ENCODE peak calls at places on chromosomes 12 and 14, in six cellular contexts. K, G, T, R, O and Q are unnamed samples.

GRCh38 chr12:76023069-76023690 is 8.4 kb downstream of the PHLDA1 start:
- DNase-seq in K (no peak), G (no peak), T (no peak), R (no peak), O (no peak), Q (no peak)

GRCh38 chr14:96508900-96509299 is 6.7 kb downstream of the PAPOLA start:
- DNase-seq in K (no peak), G (peak; percentile 70), T (no peak), R (no peak), O (no peak), Q (no peak)

GRCh38 chr12:89162704-89163261 is 189.5 kb downstream of the DUSP6 start:
- DNase-seq in K (peak; percentile 31), G (no peak), T (no peak), R (no peak), O (peak; percentile 96), Q (no peak)

GRCh38 chr14:35632276-35633071 is 98.5 kb downstream of the INSM2 start:
- DNase-seq in K (no peak), G (no peak), T (no peak), R (no peak), O (no peak), Q (no peak)

GRCh38 chr14:28052251-28052650 is 714.3 kb upstream of the FOXG1 start:
- DNase-seq in K (no peak), G (no peak), T (no peak), R (no peak), O (no peak), Q (no peak)

GRCh38 chr14:31543969-31544799 is 17.0 kb upstream of the NUBPL start:
- DNase-seq in K (no peak), G (peak; percentile 48), T (no peak), R (no peak), O (peak; percentile 23), Q (no peak)

GRCh38 chr14:57022608-57023007 is 212.3 kb upstream of the OTX2 start:
- DNase-seq in K (no peak), G (no peak), T (no peak), R (no peak), O (no peak), Q (no peak)

GRCh38 chr12:29534935-29535334 is 37.4 kb upstream of the OVCH1 start:
- DNase-seq in K (no peak), G (peak; percentile 5), T (no peak), R (no peak), O (no peak), Q (no peak)

GRCh38 chr12:113145720-113146551 is 3.6 kb upstream of the CFAP73 start:
- DNase-seq in K (no peak), G (no peak), T (no peak), R (no peak), O (no peak), Q (no peak)

GRCh38 chr12:18643673-18644072 is 94.1 kb downstream of the PLCZ1 start:
- DNase-seq in K (no peak), G (no peak), T (no peak), R (no peak), O (no peak), Q (no peak)

GRCh38 chr14:68628605-68629310 is 164.1 kb downstream of the ZFP36L1 start:
- DNase-seq in K (no peak), G (peak; percentile 19), T (peak; percentile 73), R (no peak), O (no peak), Q (peak; percentile 39)

GRCh38 chr12:13173012-13173441 is 23.5 kb upstream of the EMP1 start:
- DNase-seq in K (no peak), G (no peak), T (no peak), R (no peak), O (no peak), Q (no peak)

GRCh38 chr14:22520235-22520634 is 68.8 kb downstream of the DAD1 start:
- DNase-seq in K (no peak), G (no peak), T (no peak), R (peak; percentile 59), O (peak; percentile 70), Q (no peak)

GRCh38 chr14:22517117-22517720 is 71.8 kb downstream of the DAD1 start:
- DNase-seq in K (no peak), G (no peak), T (no peak), R (no peak), O (no peak), Q (no peak)

GRCh38 chr14:22515961-22516360 is 73.1 kb downstream of the DAD1 start:
- DNase-seq in K (no peak), G (no peak), T (no peak), R (no peak), O (no peak), Q (no peak)

GRCh38 chr14:22520786-22521185 is 68.2 kb downstream of the DAD1 start:
- DNase-seq in K (no peak), G (no peak), T (no peak), R (no peak), O (no peak), Q (no peak)

GRCh38 chr14:22518073-22518472 is 71.0 kb downstream of the DAD1 start:
- DNase-seq in K (no peak), G (no peak), T (no peak), R (no peak), O (no peak), Q (no peak)
- TF ChIP-seq JUN in K (no peak), G (no peak), T (no peak), R (no peak), O (no peak), Q (no peak)

GRCh38 chr12:30796508-30796780 is 41.7 kb upstream of the CAPRIN2 start:
- DNase-seq in K (peak; percentile 60), G (no peak), T (no peak), R (peak; percentile 36), O (no peak), Q (peak; percentile 70)

GRCh38 chr12:30794020-30794419 is 39.3 kb upstream of the CAPRIN2 start:
- DNase-seq in K (no peak), G (no peak), T (no peak), R (no peak), O (no peak), Q (no peak)

GRCh38 chr12:30795660-30796507 is 41.1 kb upstream of the CAPRIN2 start:
- DNase-seq in K (peak; percentile 77), G (peak; percentile 48), T (peak; percentile 88), R (peak; percentile 66), O (peak; percentile 80), Q (peak; percentile 81)

GRCh38 chr12:30794591-30795409 is 40.0 kb upstream of the CAPRIN2 start:
- DNase-seq in K (peak; percentile 86), G (peak; percentile 67), T (no peak), R (peak; percentile 43), O (peak; percentile 93), Q (peak; percentile 42)

GRCh38 chr12:30795410-30795659 is 40.6 kb upstream of the CAPRIN2 start:
- DNase-seq in K (no peak), G (no peak), T (peak; percentile 81), R (no peak), O (no peak), Q (no peak)
- TF ChIP-seq MAX in K (peak; percentile 62), G (no peak), T (no peak), R (no peak), O (no peak), Q (no peak)

DNA sequence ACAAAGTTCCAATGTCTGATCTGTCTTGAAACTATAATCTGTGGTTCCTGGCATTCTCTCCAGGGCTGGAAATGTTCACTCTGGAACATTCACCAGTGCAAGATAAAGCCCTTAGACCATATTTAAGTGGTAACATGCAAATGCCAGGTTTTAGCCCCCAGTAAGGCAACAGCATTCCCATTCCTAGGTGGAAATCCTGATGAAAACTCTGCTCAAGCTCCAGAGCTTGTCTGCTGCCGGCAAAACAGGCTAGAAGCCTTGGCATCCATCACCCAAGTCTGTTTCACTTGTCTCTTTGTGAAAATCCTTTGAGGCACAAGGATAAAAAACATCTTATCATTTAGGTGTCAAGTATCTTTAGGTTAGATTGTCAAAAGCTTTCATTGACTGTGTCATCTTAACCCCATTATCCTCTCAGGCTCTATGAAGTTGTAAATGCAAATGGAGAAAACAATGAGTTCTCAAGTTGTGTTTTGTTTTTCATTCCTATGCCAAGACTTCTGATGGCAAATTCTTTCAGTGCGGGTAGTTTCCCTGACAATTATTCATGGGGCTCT is 344.7 kb downstream of the NELL2 start:
- DNase-seq in K (no peak), G (no peak), T (no peak), R (no peak), O (no peak), Q (no peak)
- TF ChIP-seq JUN in K (no peak), G (no peak), T (no peak), R (no peak), O (no peak), Q (no peak)

GRCh38 chr12:91576432-91576831 is 393.8 kb upstream of the DCN start:
- DNase-seq in K (no peak), G (no peak), T (no peak), R (no peak), O (no peak), Q (no peak)

GRCh38 chr12:91575631-91576030 is 393.0 kb upstream of the DCN start:
- DNase-seq in K (no peak), G (no peak), T (no peak), R (no peak), O (no peak), Q (no peak)

GRCh38 chr12:91577586-91578539 is 395.2 kb upstream of the DCN start:
- DNase-seq in K (peak; percentile 40), G (no peak), T (no peak), R (peak; percentile 29), O (peak; percentile 61), Q (no peak)

GRCh38 chr12:91574975-91575374 is 392.4 kb upstream of the DCN start:
- DNase-seq in K (no peak), G (no peak), T (no peak), R (no peak), O (no peak), Q (no peak)

DNA sequence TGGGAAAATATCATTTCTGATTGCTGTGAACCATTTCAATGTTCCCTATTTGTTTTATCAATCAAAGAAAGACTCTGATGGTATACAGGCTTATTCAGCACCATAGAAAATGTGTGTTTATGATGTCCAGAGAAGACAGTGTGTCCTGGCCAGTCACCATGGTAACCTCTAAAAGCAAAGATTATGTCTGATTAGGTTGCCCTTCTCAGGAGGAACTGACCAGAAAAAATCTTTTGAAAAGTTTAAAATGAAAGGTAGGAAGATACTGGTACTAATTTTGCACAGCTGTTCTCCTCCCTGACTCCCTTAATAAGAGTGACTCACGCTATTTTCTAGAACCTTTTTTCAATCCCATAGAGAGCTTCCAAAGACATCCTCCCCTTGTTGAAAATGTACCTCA is 391.8 kb upstream of the DCN start:
- DNase-seq in K (no peak), G (no peak), T (no peak), R (no peak), O (no peak), Q (no peak)
- TF ChIP-seq MAX in K (no peak), G (no peak), T (no peak), R (no peak), O (no peak), Q (no peak)

DNA sequence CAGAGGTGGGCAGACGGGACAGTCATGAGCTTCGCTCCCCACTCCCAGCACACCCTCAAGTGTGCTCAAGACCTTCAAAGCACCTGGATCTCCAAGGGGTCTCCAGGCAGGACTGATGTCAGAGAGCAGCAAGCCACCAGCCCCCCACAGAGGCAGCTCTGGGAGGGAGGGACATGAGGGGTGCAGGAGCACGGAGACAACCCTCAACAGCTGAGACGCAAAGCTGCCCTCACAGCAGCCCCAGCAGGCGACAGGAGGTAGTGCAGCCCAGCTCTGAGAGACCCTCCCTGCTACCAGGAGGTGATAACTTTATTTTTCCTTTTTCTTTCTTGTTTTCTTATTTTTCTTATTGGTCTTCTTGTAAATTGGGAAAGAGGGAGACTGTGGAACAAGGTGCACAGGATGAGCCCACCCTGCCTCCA is 17.9 kb downstream of the SIVA1 start:
- DNase-seq in K (no peak), G (no peak), T (no peak), R (no peak), O (no peak), Q (no peak)
- TF ChIP-seq JUN in K (no peak), G (no peak), T (no peak), R (no peak), O (no peak), Q (no peak)

GRCh38 chr14:90836692-90837063 is 20.4 kb upstream of the TTC7B start:
- DNase-seq in K (no peak), G (no peak), T (no peak), R (no peak), O (no peak), Q (no peak)
- TF ChIP-seq MAX in K (no peak), G (no peak), T (no peak), R (no peak), O (no peak), Q (no peak)